ENCODE peak calls at places on chromosomes 3 and 15, in four cellular contexts. C is bronchial epithelial cell, Z is NB4, N is left ventricle myocardium inferior. L is an unnamed sample.

GRCh38 chr3:71099997-71100719 is 483.4 kb downstream of the FOXP1 start:
- DNase-seq in C (no peak), Z (no peak), N (no peak), L (no peak)

GRCh38 chr3:159174715-159175390 is 373.0 kb downstream of the MFSD1 start:
- DNase-seq in C (peak), Z (no peak), N (no peak), L (no peak)

GRCh38 chr3:197866035-197866434 is 75.0 kb downstream of the LRCH3 start:
- DNase-seq in C (no peak), Z (no peak), N (no peak), L (no peak)

GRCh38 chr15:90883971-90884718 is at the start of gene FES:
- DNase-seq in C (no peak), Z (peak), N (peak), L (no peak)

GRCh38 chr3:182686033-182686886 is 107.0 kb upstream of the ATP11B start:
- DNase-seq in C (no peak), Z (no peak), N (no peak), L (no peak)

GRCh38 chr15:38885477-38885952 is 320.9 kb upstream of the RASGRP1 start:
- DNase-seq in C (no peak), Z (no peak), N (no peak), L (no peak)

GRCh38 chr3:14082108-14082657 is 42.5 kb downstream of the CHCHD4 start:
- DNase-seq in C (no peak), Z (no peak), N (no peak), L (no peak)

GRCh38 chr15:28919201-28919627 is 33.4 kb downstream of the APBA2 start:
- DNase-seq in C (no peak), Z (peak), N (no peak), L (no peak)

GRCh38 chr15:58064119-58065010 is 1.1 kb downstream of the ALDH1A2 start:
- DNase-seq in C (no peak), Z (no peak), N (no peak), L (no peak)

GRCh38 chr3:186790261-186790981 is 7.0 kb downstream of the EIF4A2 start:
- DNase-seq in C (peak), Z (peak), N (no peak), L (no peak)

GRCh38 chr3:107525101-107525953 is 2.6 kb downstream of the BBX start:
- DNase-seq in C (peak), Z (peak), N (peak), L (peak)

GRCh38 chr3:115470254-115470653 is 153.1 kb upstream of the GAP43 start:
- DNase-seq in C (no peak), Z (no peak), N (no peak), L (no peak)

GRCh38 chr15:85543741-85544155 is 163.3 kb downstream of the AKAP13 start:
- DNase-seq in C (no peak), Z (peak), N (peak), L (peak)

DNA sequence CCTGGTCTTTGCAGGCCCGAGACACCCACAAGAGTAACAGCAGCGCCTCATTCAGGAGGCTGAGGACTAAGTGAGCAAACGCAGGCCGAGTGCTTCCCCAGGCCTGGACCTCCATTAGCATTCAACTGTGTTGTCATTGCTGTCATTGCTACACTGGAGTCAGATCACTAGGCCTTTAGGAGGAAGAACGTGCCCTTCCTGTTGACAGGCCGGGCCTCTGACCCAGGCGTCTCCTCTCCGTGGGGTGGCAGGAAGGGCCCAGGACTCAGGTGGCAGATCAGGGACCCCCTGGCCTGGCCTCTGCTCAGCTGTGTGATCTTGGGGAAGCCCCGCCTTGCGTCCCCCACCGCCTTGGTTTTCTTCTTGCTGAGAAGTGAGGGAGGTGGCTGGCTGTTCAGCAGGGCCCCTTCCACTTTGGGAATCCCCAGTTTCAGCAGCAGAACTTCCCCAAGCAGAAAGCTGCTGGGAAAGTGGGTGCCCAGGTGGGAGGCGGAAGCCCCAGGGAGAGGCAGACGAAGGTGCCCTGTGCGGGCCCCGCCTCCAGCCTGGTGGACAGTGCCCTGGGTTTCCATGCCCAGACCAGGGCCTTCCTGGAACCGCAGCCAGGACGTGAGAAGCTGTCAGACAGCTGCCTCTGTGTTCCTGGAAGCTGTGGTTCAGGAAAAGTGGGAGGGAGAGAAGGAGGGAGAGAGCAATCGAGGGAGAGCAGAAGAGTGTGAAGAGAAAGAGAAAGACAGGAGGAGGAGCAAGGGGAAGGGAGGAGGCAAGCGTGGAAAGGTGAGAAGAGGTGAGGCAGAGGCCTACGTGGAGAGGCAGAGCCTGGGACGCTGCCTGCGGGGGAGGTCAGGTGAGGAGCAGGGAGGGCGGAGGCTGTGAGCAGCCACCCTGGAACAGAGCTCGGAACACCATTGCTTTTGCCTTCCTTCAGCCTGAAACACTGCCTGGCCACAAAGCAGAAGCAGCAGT is 18.9 kb downstream of the ZDHHC19 start:
- DNase-seq in C (no peak), Z (peak), N (peak), L (no peak)
- TF ChIP-seq CTCF in C (no peak), Z (peak), N (no peak), L (no peak)

DNA sequence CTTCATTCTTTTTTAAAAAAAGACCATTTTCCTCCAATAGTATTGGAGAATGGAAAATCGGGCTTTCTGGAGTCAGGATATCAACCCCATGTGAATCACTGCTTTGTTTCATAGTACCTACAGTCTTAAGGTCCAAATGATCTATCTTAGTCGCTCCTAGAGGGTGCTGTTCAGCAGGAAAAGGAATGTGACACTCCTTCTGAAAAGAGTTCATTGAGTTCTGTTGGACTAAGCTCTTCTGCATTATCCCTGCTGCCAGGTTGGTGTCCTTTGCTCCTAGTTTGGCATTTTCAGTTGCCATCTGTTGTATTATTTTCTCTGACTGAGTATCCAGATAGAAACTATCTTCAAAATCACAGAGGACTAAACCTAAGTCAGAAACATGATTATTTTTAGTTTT is 57.2 kb downstream of the POLQ start:
- DNase-seq in C (peak), Z (no peak), N (no peak), L (no peak)
- TF ChIP-seq CTCF in C (peak), Z (no peak), N (no peak), L (no peak)

GRCh38 chr3:128438488-128439072 is 28.1 kb downstream of the DNAJB8 start:
- DNase-seq in C (no peak), Z (peak), N (no peak), L (no peak)
- TF ChIP-seq CTCF in C (peak), Z (peak), N (peak), L (peak)

DNA sequence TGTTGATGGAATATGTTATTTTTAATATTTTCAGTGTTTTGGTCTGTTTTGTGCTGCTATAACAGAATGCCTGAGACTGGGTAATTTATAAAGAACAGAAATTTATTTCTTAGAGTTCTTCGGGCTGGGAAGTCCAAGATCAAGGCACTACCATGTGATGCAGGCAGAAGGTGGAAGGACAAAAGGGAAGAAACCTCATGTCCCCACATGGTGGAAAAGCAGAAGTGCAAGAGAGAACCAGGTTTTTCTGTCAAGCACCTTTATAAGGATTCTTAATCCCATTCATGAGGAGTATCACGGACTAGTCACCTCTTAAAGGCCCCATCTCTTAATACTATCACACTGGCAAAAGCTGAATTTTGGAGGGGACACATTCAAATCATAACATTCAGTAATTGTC is 57.9 kb upstream of the EPHB3 start:
- DNase-seq in C (no peak), Z (peak), N (no peak), L (no peak)
- TF ChIP-seq CTCF in C (no peak), Z (no peak), N (no peak), L (no peak)

GRCh38 chr3:94336076-94336741 is 273.3 kb downstream of the NSUN3 start:
- DNase-seq in C (peak), Z (peak), N (no peak), L (peak)
- TF ChIP-seq CTCF in C (peak), Z (no peak), N (peak), L (no peak)